ENCODE peak calls at places on chromosomes 3 and 15, in seven cellular contexts. E is H1; A is uterus; C is OCI-LY7; Q is IMR-90; J is lung; P is effector memory CD4-positive, alpha-beta T cell. B is an unnamed sample. For H3K4me1, the result is how much of the 10 kb centered on the place peaks cover.

GRCh38 chr3:180909369-180910127 is 2.9 kb upstream of the FXR1 start:
- DNase-seq in E (no peak), A (no peak), C (no peak), Q (no peak), J (no peak), P (no peak), B (no peak)

GRCh38 chr15:65094294-65094995 is 17.9 kb downstream of the KBTBD13 start:
- DNase-seq in E (no peak), A (no peak), C (no peak), Q (no peak), J (no peak), P (no peak), B (no peak)

GRCh38 chr3:14258906-14259904 is 80.6 kb downstream of the LSM3 start:
- DNase-seq in E (no peak), A (no peak), C (no peak), Q (no peak), J (no peak), P (no peak), B (no peak)

GRCh38 chr15:95152741-95153140 is 921.4 kb downstream of the MCTP2 start:
- DNase-seq in E (no peak), A (no peak), C (no peak), Q (no peak), J (no peak), P (no peak), B (no peak)

GRCh38 chr3:4302747-4303146 is 422 bp upstream of the SETMAR start:
- DNase-seq in E (no peak), A (no peak), C (no peak), Q (no peak), J (no peak), P (no peak), B (no peak)

GRCh38 chr15:42712584-42712983 is 24.3 kb downstream of the CDAN1 start:
- DNase-seq in E (no peak), A (no peak), C (no peak), Q (no peak), J (no peak), P (no peak), B (no peak)

GRCh38 chr15:58298883-58299282 is 132.9 kb upstream of the LIPC start:
- DNase-seq in E (no peak), A (no peak), C (no peak), Q (no peak), J (no peak), P (no peak), B (no peak)

GRCh38 chr15:39898317-39898716 is 21.7 kb downstream of the GPR176 start:
- DNase-seq in E (no peak), A (no peak), C (no peak), Q (no peak), J (no peak), P (no peak), B (no peak)

GRCh38 chr15:63907521-63907920 is 73.8 kb upstream of the HERC1 start:
- DNase-seq in E (no peak), A (no peak), C (no peak), Q (no peak), J (no peak), P (no peak), B (no peak)

GRCh38 chr3:145370870-145371269 is 790.1 kb downstream of the PLOD2 start:
- DNase-seq in E (no peak), A (no peak), C (no peak), Q (no peak), J (no peak), P (no peak), B (no peak)

GRCh38 chr15:38651328-38652038 is 86.9 kb upstream of the RASGRP1 start:
- DNase-seq in E (no peak), A (no peak), C (peak), Q (no peak), J (no peak), P (peak), B (no peak)

GRCh38 chr15:62141643-62142588 is 23.2 kb downstream of the C2CD4B start:
- DNase-seq in E (no peak), A (no peak), C (no peak), Q (no peak), J (no peak), P (no peak), B (no peak)

GRCh38 chr15:66237513-66238235 is 15.9 kb downstream of the MEGF11 start:
- DNase-seq in E (no peak), A (no peak), C (no peak), Q (no peak), J (no peak), P (no peak), B (no peak)

GRCh38 chr3:138845071-138845685 is 10.4 kb upstream of the PIK3CB start:
- DNase-seq in E (no peak), A (no peak), C (no peak), Q (no peak), J (no peak), P (no peak), B (no peak)

GRCh38 chr3:9231488-9231887 is 18.0 kb downstream of the SRGAP3 start:
- DNase-seq in E (no peak), A (no peak), C (no peak), Q (no peak), J (no peak), P (no peak), B (no peak)

GRCh38 chr3:11556851-11557644 is 86.7 kb downstream of the VGLL4 start:
- DNase-seq in E (no peak), A (peak), C (no peak), Q (peak), J (no peak), P (no peak), B (no peak)

GRCh38 chr15:28128036-28128435 is 28.9 kb upstream of the OCA2 start:
- DNase-seq in E (no peak), A (no peak), C (peak), Q (no peak), J (no peak), P (no peak), B (no peak)

GRCh38 chr3:172404237-172404962 is 43.9 kb downstream of the GHSR start:
- DNase-seq in E (no peak), A (no peak), C (no peak), Q (no peak), J (no peak), P (no peak), B (no peak)

GRCh38 chr3:14329116-14329830 is 73.1 kb upstream of the SLC6A6 start:
- DNase-seq in E (no peak), A (no peak), C (peak), Q (peak), J (no peak), P (no peak), B (no peak)

DNA sequence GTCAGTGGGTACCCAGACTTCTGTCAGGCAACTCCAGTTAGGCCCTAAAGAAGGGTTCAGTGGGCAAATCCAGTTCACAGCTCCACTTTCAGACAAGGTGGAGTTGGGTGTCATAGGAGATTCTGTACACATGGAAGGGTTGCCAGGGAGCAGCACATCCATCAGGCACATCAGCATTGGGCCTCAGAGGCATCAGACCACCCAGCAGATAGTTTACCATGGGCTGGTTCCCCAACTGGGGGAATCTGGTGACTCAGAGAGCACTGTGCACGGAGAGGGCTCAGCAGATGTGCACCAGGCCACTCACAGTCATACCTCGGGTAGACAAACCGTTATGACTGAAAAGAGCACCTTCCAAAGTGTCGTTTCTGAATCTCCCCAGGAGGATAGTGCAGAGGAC is 27.2 kb downstream of the SYNM start:
- DNase-seq in E (no peak), A (no peak), C (no peak), Q (no peak), J (no peak), P (no peak), B (peak)
- H3K4me1 ChIP-seq in E (under half), A (under half), C (under half), Q (under half), J (under half), P (under half), B (half or more)

DNA sequence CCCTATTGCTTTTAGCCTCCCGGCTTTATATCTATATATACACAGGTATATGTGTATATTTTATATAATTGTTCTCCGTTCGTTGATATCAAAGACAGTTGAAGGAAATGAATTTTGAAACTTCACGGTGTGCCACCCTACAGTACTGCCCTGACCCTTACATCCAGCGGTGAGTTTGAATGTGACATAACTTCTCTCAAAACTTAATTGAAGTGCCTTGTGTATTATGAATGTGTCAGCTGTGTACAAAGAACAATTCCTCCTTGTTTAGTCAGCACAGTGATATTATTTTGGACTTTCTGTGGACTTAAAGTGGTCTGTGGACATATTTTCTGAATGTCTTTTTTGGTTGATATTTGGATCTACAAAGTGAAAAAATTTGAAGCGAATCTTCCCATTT is 220 bp downstream of the TP63 start:
- DNase-seq in E (no peak), A (no peak), C (no peak), Q (no peak), J (no peak), P (no peak), B (no peak)
- H3K4me3 ChIP-seq in E (no peak), A (no peak), C (no peak), Q (no peak), J (no peak), P (no peak), B (no peak)

GRCh38 chr15:68619303-68619698 is 40.5 kb downstream of the CORO2B start:
- DNase-seq in E (no peak), A (no peak), C (no peak), Q (no peak), J (no peak), P (no peak), B (no peak)
- H3K4me1 ChIP-seq in E (under half), A (under half), C (half or more), Q (under half), J (under half), P (under half), B (under half)

GRCh38 chr3:16300282-16300681 is 35.3 kb downstream of the OXNAD1 start:
- DNase-seq in E (no peak), A (no peak), C (no peak), Q (no peak), J (no peak), P (no peak), B (peak)

GRCh38 chr3:16300881-16301359 is 35.9 kb downstream of the OXNAD1 start:
- DNase-seq in E (no peak), A (no peak), C (peak), Q (no peak), J (no peak), P (peak), B (no peak)

GRCh38 chr3:16303037-16303436 is 38.0 kb downstream of the OXNAD1 start:
- DNase-seq in E (no peak), A (no peak), C (no peak), Q (no peak), J (no peak), P (no peak), B (no peak)

GRCh38 chr3:16301490-16301889 is 36.5 kb downstream of the OXNAD1 start:
- DNase-seq in E (no peak), A (no peak), C (no peak), Q (no peak), J (peak), P (no peak), B (no peak)

GRCh38 chr3:16302082-16302631 is 37.1 kb downstream of the OXNAD1 start:
- DNase-seq in E (no peak), A (no peak), C (no peak), Q (no peak), J (no peak), P (no peak), B (no peak)
- H3K4me3 ChIP-seq in E (no peak), A (no peak), C (no peak), Q (no peak), J (no peak), P (peak), B (no peak)

DNA sequence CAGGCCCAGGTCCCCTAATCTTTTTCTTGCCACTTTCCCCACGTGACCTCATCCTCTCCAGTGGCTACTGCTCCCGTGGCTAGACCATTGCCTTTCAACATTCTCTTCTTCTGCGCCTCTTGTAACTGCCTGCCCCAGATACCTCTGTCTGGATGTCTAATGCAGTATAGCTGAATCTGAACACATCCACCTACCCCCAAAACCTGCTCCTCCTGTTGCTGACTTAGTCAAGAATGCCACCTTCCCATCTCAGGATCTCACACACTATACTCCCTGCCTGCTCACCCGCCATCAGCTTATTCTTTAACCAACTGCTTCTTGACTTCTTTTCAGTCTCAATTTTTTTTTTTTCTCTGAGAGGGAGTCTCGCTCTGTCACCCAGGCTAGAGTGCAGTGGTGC is 5.1 kb downstream of the GPX1 start:
- DNase-seq in E (no peak), A (no peak), C (no peak), Q (no peak), J (no peak), P (no peak), B (no peak)
- H3K4me1 ChIP-seq in E (under half), A (under half), C (under half), Q (under half), J (under half), P (under half), B (under half)